ENCODE peak calls at places on chromosomes 13 and 19, in five cellular contexts. S, U, J, G and V are unnamed samples.

GRCh38 chr19:16368385-16369305 is 44.0 kb downstream of the KLF2 start:
- DNase-seq in S (no peak), U (no peak), J (no peak), G (no peak), V (no peak)

GRCh38 chr13:53150568-53150967 is 122.0 kb downstream of the OLFM4 start:
- DNase-seq in S (no peak), U (no peak), J (no peak), G (no peak), V (no peak)

GRCh38 chr19:55212447-55212846 is 3.1 kb upstream of the PTPRH start:
- DNase-seq in S (no peak), U (peak; percentile 67), J (no peak), G (no peak), V (peak; percentile 69)

GRCh38 chr13:75760182-75760981 is 124.3 kb downstream of the LMO7 start:
- DNase-seq in S (no peak), U (peak; percentile 79), J (no peak), G (peak; percentile 33), V (no peak)

GRCh38 chr19:30556230-30556711 is 184.1 kb downstream of the ZNF536 start:
- DNase-seq in S (no peak), U (no peak), J (no peak), G (no peak), V (no peak)

GRCh38 chr19:31678421-31678820 is 329.2 kb upstream of the TSHZ3 start:
- DNase-seq in S (no peak), U (no peak), J (no peak), G (no peak), V (no peak)

GRCh38 chr13:102869948-102870676 is 24.3 kb downstream of the ERCC5 start:
- DNase-seq in S (no peak), U (no peak), J (no peak), G (no peak), V (no peak)

GRCh38 chr19:15587663-15588062 is 27.4 kb upstream of the CYP4F8 start:
- DNase-seq in S (peak; percentile 84), U (peak; percentile 16), J (peak; percentile 45), G (peak; percentile 40), V (no peak)

GRCh38 chr13:79585033-79585432 is 104.1 kb downstream of the NDFIP2 start:
- DNase-seq in S (no peak), U (no peak), J (no peak), G (no peak), V (peak; percentile 31)

GRCh38 chr19:35262101-35262761 is 6.5 kb upstream of the USF2 start:
- DNase-seq in S (peak; percentile 82), U (peak; percentile 6), J (no peak), G (no peak), V (no peak)

GRCh38 chr19:10138879-10139795 is 19.4 kb upstream of the EIF3G start:
- DNase-seq in S (no peak), U (no peak), J (no peak), G (no peak), V (no peak)

GRCh38 chr13:71339010-71339409 is 528.0 kb downstream of the DACH1 start:
- DNase-seq in S (no peak), U (no peak), J (no peak), G (no peak), V (no peak)

GRCh38 chr13:48930933-48931332 is 44.8 kb upstream of the FNDC3A start:
- DNase-seq in S (no peak), U (no peak), J (no peak), G (no peak), V (no peak)
- TF ChIP-seq POLR2A in S (no peak), U (no peak), J (no peak), G (no peak), V (no peak)

GRCh38 chr19:6676288-6676687 is 6.3 kb upstream of the TNFSF14 start:
- DNase-seq in S (no peak), U (no peak), J (no peak), G (no peak), V (no peak)
- TF ChIP-seq POLR2A in S (no peak), U (no peak), J (no peak), G (no peak), V (no peak)

GRCh38 chr19:13373599-13373998 is 132.7 kb downstream of the CACNA1A start:
- DNase-seq in S (no peak), U (no peak), J (no peak), G (no peak), V (no peak)
- TF ChIP-seq POLR2A in S (no peak), U (no peak), J (no peak), G (no peak), V (no peak)

DNA sequence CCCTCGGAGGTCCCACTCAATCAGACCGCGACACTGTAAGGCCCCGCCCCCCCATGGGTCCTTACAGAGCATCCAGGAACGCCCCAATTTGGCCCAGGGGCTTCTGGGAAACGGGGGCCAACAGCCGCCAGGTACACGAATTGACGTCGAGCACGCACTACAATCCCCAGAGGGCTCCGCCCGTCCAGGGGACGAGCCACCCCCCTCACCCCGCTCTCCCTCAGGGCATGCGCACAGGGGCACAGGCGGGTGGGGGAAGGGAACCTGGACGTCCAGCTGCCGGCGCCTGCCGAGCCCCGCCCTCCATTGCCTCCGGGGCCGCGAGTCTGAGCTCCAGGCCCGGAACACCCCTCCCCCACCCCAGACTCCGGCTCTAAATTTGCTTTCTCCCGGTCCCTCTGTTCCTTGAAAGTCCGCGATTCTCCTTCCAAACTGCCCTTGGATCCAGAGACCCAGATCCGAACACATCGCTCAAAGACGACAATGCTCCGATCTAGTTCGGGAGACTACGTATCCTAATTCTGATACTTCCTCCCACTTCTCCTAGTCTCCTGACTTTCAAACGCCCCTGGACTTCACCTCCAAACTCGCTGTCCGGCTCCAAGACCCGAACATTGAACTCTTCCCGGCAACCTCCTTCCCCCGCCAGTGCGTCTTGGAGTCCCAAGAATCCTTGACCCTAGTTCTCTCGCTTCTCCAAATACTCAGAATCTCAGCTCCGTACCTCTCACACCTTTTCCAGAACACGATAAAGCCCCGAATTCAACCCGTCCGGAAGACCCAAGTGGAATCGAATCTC is 805 bp downstream of the SERTAD3 start:
- DNase-seq in S (peak; percentile 100), U (peak; percentile 100), J (peak; percentile 100), G (peak; percentile 100), V (peak; percentile 99)
- TF ChIP-seq POLR2A in S (no peak), U (peak; percentile 70), J (peak; percentile 76), G (peak; percentile 74), V (peak; percentile 29)

GRCh38 chr19:42401365-42402303 is 11.5 kb upstream of the CNFN start:
- DNase-seq in S (peak; percentile 97), U (peak; percentile 83), J (peak; percentile 92), G (peak; percentile 81), V (peak; percentile 78)
- TF ChIP-seq POLR2A in S (no peak), U (no peak), J (no peak), G (no peak), V (no peak)

GRCh38 chr13:20035130-20035529 is 76.6 kb downstream of the ZMYM2 start:
- DNase-seq in S (no peak), U (no peak), J (no peak), G (no peak), V (no peak)
- TF ChIP-seq POLR2A in S (no peak), U (no peak), J (no peak), G (no peak), V (no peak)